ENCODE peak calls at places on chromosomes 11 and 22, in ten cellular contexts. One of them, this sample, is unnamed.

GRCh38 chr11:75406338-75406777 is 7.0 kb downstream of the RPS3 start:
- DNase-seq in lower leg skin: no peak
- DNase-seq in mucosa of descending colon: no peak
- DNase-seq in stimulated activated naive CD8-positive, alpha-beta T cell treated with anti-CD3 and anti-CD28 coated beads, Interleukin-15, Interleukin-2, amounts not matched to agents 100 U/mL and 50 U/mL, for 24 hours: no peak
- DNase-seq in activated T-cell treated with anti-CD3 and anti-CD28 coated beads for 24 hours: no peak
- DNase-seq in renal cortical epithelial cell: no peak
- DNase-seq in anterior cingulate cortex: no peak
- DNase-seq in CD8-positive, alpha-beta T cell: no peak
- DNase-seq in effector CD4-positive, alpha-beta T cell: no peak
- DNase-seq in fibroblast of the conjunctiva: no peak
- DNase-seq in this sample: no peak

GRCh38 chr22:23431337-23432072 is 148.6 kb downstream of the IGLL1 start:
- DNase-seq in anterior cingulate cortex: no peak
- DNase-seq in stimulated activated naive CD8-positive, alpha-beta T cell treated with anti-CD3 and anti-CD28 coated beads, Interleukin-15, Interleukin-2, amounts not matched to agents 100 U/mL and 50 U/mL, for 24 hours: no peak
- DNase-seq in renal cortical epithelial cell: peak
- DNase-seq in CD8-positive, alpha-beta T cell: no peak
- DNase-seq in mucosa of descending colon: no peak
- DNase-seq in fibroblast of the conjunctiva: no peak
- DNase-seq in lower leg skin: no peak
- DNase-seq in activated T-cell treated with anti-CD3 and anti-CD28 coated beads for 24 hours: no peak
- DNase-seq in effector CD4-positive, alpha-beta T cell: no peak
- DNase-seq in this sample: no peak

GRCh38 chr11:18696638-18697225 is 1.8 kb upstream of the TMEM86A start:
- DNase-seq in lower leg skin: no peak
- DNase-seq in mucosa of descending colon: no peak
- DNase-seq in activated T-cell treated with anti-CD3 and anti-CD28 coated beads for 24 hours: no peak
- DNase-seq in effector CD4-positive, alpha-beta T cell: no peak
- DNase-seq in fibroblast of the conjunctiva: no peak
- DNase-seq in CD8-positive, alpha-beta T cell: no peak
- DNase-seq in anterior cingulate cortex: no peak
- DNase-seq in renal cortical epithelial cell: peak
- DNase-seq in stimulated activated naive CD8-positive, alpha-beta T cell treated with anti-CD3 and anti-CD28 coated beads, Interleukin-15, Interleukin-2, amounts not matched to agents 100 U/mL and 50 U/mL, for 24 hours: no peak
- DNase-seq in this sample: no peak

GRCh38 chr11:118135051-118135795 is 17.4 kb downstream of the SCN4B start:
- DNase-seq in activated T-cell treated with anti-CD3 and anti-CD28 coated beads for 24 hours: no peak
- DNase-seq in CD8-positive, alpha-beta T cell: no peak
- DNase-seq in lower leg skin: no peak
- DNase-seq in renal cortical epithelial cell: no peak
- DNase-seq in mucosa of descending colon: no peak
- DNase-seq in stimulated activated naive CD8-positive, alpha-beta T cell treated with anti-CD3 and anti-CD28 coated beads, Interleukin-15, Interleukin-2, amounts not matched to agents 100 U/mL and 50 U/mL, for 24 hours: no peak
- DNase-seq in fibroblast of the conjunctiva: no peak
- DNase-seq in anterior cingulate cortex: no peak
- DNase-seq in effector CD4-positive, alpha-beta T cell: no peak
- DNase-seq in this sample: no peak

GRCh38 chr11:59283825-59284772 is 71.4 kb upstream of the MPEG1 start:
- DNase-seq in anterior cingulate cortex: no peak
- DNase-seq in lower leg skin: peak
- DNase-seq in effector CD4-positive, alpha-beta T cell: peak
- DNase-seq in fibroblast of the conjunctiva: peak
- DNase-seq in activated T-cell treated with anti-CD3 and anti-CD28 coated beads for 24 hours: peak
- DNase-seq in renal cortical epithelial cell: peak
- DNase-seq in CD8-positive, alpha-beta T cell: no peak
- DNase-seq in stimulated activated naive CD8-positive, alpha-beta T cell treated with anti-CD3 and anti-CD28 coated beads, Interleukin-15, Interleukin-2, amounts not matched to agents 100 U/mL and 50 U/mL, for 24 hours: peak
- DNase-seq in mucosa of descending colon: peak
- DNase-seq in this sample: peak

GRCh38 chr11:110356769-110357671 is 60.6 kb upstream of the RDX start:
- DNase-seq in CD8-positive, alpha-beta T cell: no peak
- DNase-seq in stimulated activated naive CD8-positive, alpha-beta T cell treated with anti-CD3 and anti-CD28 coated beads, Interleukin-15, Interleukin-2, amounts not matched to agents 100 U/mL and 50 U/mL, for 24 hours: no peak
- DNase-seq in fibroblast of the conjunctiva: no peak
- DNase-seq in anterior cingulate cortex: no peak
- DNase-seq in activated T-cell treated with anti-CD3 and anti-CD28 coated beads for 24 hours: no peak
- DNase-seq in renal cortical epithelial cell: peak
- DNase-seq in effector CD4-positive, alpha-beta T cell: no peak
- DNase-seq in mucosa of descending colon: no peak
- DNase-seq in lower leg skin: no peak
- DNase-seq in this sample: no peak

GRCh38 chr22:21837184-21837979 is 30.1 kb downstream of the MAPK1 start:
- DNase-seq in mucosa of descending colon: no peak
- DNase-seq in effector CD4-positive, alpha-beta T cell: no peak
- DNase-seq in renal cortical epithelial cell: peak
- DNase-seq in stimulated activated naive CD8-positive, alpha-beta T cell treated with anti-CD3 and anti-CD28 coated beads, Interleukin-15, Interleukin-2, amounts not matched to agents 100 U/mL and 50 U/mL, for 24 hours: no peak
- DNase-seq in fibroblast of the conjunctiva: peak
- DNase-seq in anterior cingulate cortex: no peak
- DNase-seq in activated T-cell treated with anti-CD3 and anti-CD28 coated beads for 24 hours: no peak
- DNase-seq in CD8-positive, alpha-beta T cell: no peak
- DNase-seq in lower leg skin: no peak
- DNase-seq in this sample: no peak

GRCh38 chr22:43013355-43014061 is 1.4 kb downstream of the PACSIN2 start:
- DNase-seq in renal cortical epithelial cell: peak
- DNase-seq in lower leg skin: no peak
- DNase-seq in anterior cingulate cortex: no peak
- DNase-seq in mucosa of descending colon: peak
- DNase-seq in CD8-positive, alpha-beta T cell: no peak
- DNase-seq in activated T-cell treated with anti-CD3 and anti-CD28 coated beads for 24 hours: no peak
- DNase-seq in effector CD4-positive, alpha-beta T cell: no peak
- DNase-seq in stimulated activated naive CD8-positive, alpha-beta T cell treated with anti-CD3 and anti-CD28 coated beads, Interleukin-15, Interleukin-2, amounts not matched to agents 100 U/mL and 50 U/mL, for 24 hours: peak
- DNase-seq in fibroblast of the conjunctiva: no peak
- DNase-seq in this sample: peak

GRCh38 chr11:68735626-68736025 is 15.7 kb downstream of the TESMIN start:
- DNase-seq in activated T-cell treated with anti-CD3 and anti-CD28 coated beads for 24 hours: no peak
- DNase-seq in mucosa of descending colon: no peak
- DNase-seq in effector CD4-positive, alpha-beta T cell: no peak
- DNase-seq in lower leg skin: no peak
- DNase-seq in stimulated activated naive CD8-positive, alpha-beta T cell treated with anti-CD3 and anti-CD28 coated beads, Interleukin-15, Interleukin-2, amounts not matched to agents 100 U/mL and 50 U/mL, for 24 hours: no peak
- DNase-seq in fibroblast of the conjunctiva: no peak
- DNase-seq in renal cortical epithelial cell: no peak
- DNase-seq in anterior cingulate cortex: no peak
- DNase-seq in CD8-positive, alpha-beta T cell: no peak
- DNase-seq in this sample: no peak